ENCODE peak calls at places on chromosomes 13 and 19, in six cellular contexts. One of them, this sample, is unnamed. For H3K4me1, the result is how much of the 10 kb centered on the place peaks cover.

GRCh38 chr19:17966497-17967257 is at the start of gene KCNN1:
- DNase-seq in endodermal cell: peak
- DNase-seq in mesendoderm: no peak
- DNase-seq in stomach: no peak
- DNase-seq in suprapubic skin: no peak
- DNase-seq in ovary: no peak
- DNase-seq in this sample: no peak

GRCh38 chr19:44608391-44608821 is 5.0 kb upstream of the IGSF23 start:
- DNase-seq in endodermal cell: no peak
- DNase-seq in mesendoderm: no peak
- DNase-seq in stomach: no peak
- DNase-seq in suprapubic skin: no peak
- DNase-seq in ovary: no peak
- DNase-seq in this sample: no peak

GRCh38 chr13:34107814-34108213 is 289.9 kb downstream of the RFC3 start:
- DNase-seq in endodermal cell: no peak
- DNase-seq in mesendoderm: no peak
- DNase-seq in stomach: no peak
- DNase-seq in suprapubic skin: no peak
- DNase-seq in ovary: no peak
- DNase-seq in this sample: no peak

GRCh38 chr19:15337202-15337601 is 4.9 kb upstream of the BRD4 start:
- DNase-seq in endodermal cell: no peak
- DNase-seq in mesendoderm: no peak
- DNase-seq in stomach: no peak
- DNase-seq in suprapubic skin: no peak
- DNase-seq in ovary: no peak
- DNase-seq in this sample: no peak

GRCh38 chr13:35478384-35479222 is 2.1 kb upstream of the MAB21L1 start:
- DNase-seq in endodermal cell: peak
- DNase-seq in mesendoderm: peak
- DNase-seq in stomach: no peak
- DNase-seq in suprapubic skin: no peak
- DNase-seq in ovary: peak
- DNase-seq in this sample: no peak

GRCh38 chr13:109918179-109918651 is 131.8 kb upstream of the IRS2 start:
- DNase-seq in endodermal cell: no peak
- DNase-seq in mesendoderm: peak
- DNase-seq in stomach: no peak
- DNase-seq in suprapubic skin: no peak
- DNase-seq in ovary: no peak
- DNase-seq in this sample: no peak

GRCh38 chr19:31378404-31378803 is 29.2 kb upstream of the TSHZ3 start:
- DNase-seq in endodermal cell: no peak
- DNase-seq in mesendoderm: no peak
- DNase-seq in stomach: no peak
- DNase-seq in suprapubic skin: no peak
- DNase-seq in ovary: peak
- DNase-seq in this sample: no peak

GRCh38 chr19:11465605-11466004 is 15.2 kb downstream of the ELAVL3 start:
- DNase-seq in endodermal cell: no peak
- DNase-seq in mesendoderm: no peak
- DNase-seq in stomach: no peak
- DNase-seq in suprapubic skin: no peak
- DNase-seq in ovary: no peak
- DNase-seq in this sample: no peak

GRCh38 chr13:48942131-48942530 is 33.6 kb upstream of the FNDC3A start:
- DNase-seq in endodermal cell: no peak
- DNase-seq in mesendoderm: no peak
- DNase-seq in stomach: no peak
- DNase-seq in suprapubic skin: no peak
- DNase-seq in ovary: no peak
- DNase-seq in this sample: no peak

GRCh38 chr19:18776288-18776594 is 14.9 kb downstream of the COMP start:
- DNase-seq in endodermal cell: no peak
- DNase-seq in mesendoderm: peak
- DNase-seq in stomach: no peak
- DNase-seq in suprapubic skin: no peak
- DNase-seq in ovary: no peak
- DNase-seq in this sample: no peak

GRCh38 chr13:37791699-37792098 is 77.9 kb downstream of the TRPC4 start:
- DNase-seq in endodermal cell: no peak
- DNase-seq in mesendoderm: no peak
- DNase-seq in stomach: no peak
- DNase-seq in suprapubic skin: no peak
- DNase-seq in ovary: no peak
- DNase-seq in this sample: no peak

GRCh38 chr19:3547767-3548282 is 8.9 kb downstream of the TEKTIP1 start:
- DNase-seq in endodermal cell: no peak
- DNase-seq in mesendoderm: no peak
- DNase-seq in stomach: no peak
- DNase-seq in suprapubic skin: no peak
- DNase-seq in ovary: peak
- DNase-seq in this sample: no peak

GRCh38 chr19:40692212-40692551 is 1.7 kb upstream of the NUMBL start:
- DNase-seq in endodermal cell: no peak
- DNase-seq in mesendoderm: no peak
- DNase-seq in stomach: no peak
- DNase-seq in suprapubic skin: no peak
- DNase-seq in ovary: no peak
- DNase-seq in this sample: no peak

GRCh38 chr13:84810781-84811180 is 928.5 kb upstream of the SLITRK1 start:
- DNase-seq in endodermal cell: no peak
- DNase-seq in mesendoderm: peak
- DNase-seq in stomach: no peak
- DNase-seq in suprapubic skin: no peak
- DNase-seq in ovary: no peak
- DNase-seq in this sample: no peak

GRCh38 chr19:32718286-32718685 is 1.3 kb upstream of the TDRD12 start:
- DNase-seq in endodermal cell: no peak
- DNase-seq in mesendoderm: no peak
- DNase-seq in stomach: no peak
- DNase-seq in suprapubic skin: no peak
- DNase-seq in ovary: no peak
- DNase-seq in this sample: no peak

GRCh38 chr19:32720216-32720935 is 809 bp downstream of the TDRD12 start:
- DNase-seq in endodermal cell: peak
- DNase-seq in mesendoderm: no peak
- DNase-seq in stomach: no peak
- DNase-seq in suprapubic skin: no peak
- DNase-seq in ovary: no peak
- DNase-seq in this sample: no peak

GRCh38 chr19:32719611-32720059 is at the start of gene TDRD12:
- DNase-seq in endodermal cell: peak
- DNase-seq in mesendoderm: peak
- DNase-seq in stomach: no peak
- DNase-seq in suprapubic skin: no peak
- DNase-seq in ovary: no peak
- DNase-seq in this sample: no peak

GRCh38 chr19:32717496-32717895 is 2.1 kb upstream of the TDRD12 start:
- DNase-seq in endodermal cell: no peak
- DNase-seq in mesendoderm: no peak
- DNase-seq in stomach: no peak
- DNase-seq in suprapubic skin: no peak
- DNase-seq in ovary: no peak
- DNase-seq in this sample: no peak

DNA sequence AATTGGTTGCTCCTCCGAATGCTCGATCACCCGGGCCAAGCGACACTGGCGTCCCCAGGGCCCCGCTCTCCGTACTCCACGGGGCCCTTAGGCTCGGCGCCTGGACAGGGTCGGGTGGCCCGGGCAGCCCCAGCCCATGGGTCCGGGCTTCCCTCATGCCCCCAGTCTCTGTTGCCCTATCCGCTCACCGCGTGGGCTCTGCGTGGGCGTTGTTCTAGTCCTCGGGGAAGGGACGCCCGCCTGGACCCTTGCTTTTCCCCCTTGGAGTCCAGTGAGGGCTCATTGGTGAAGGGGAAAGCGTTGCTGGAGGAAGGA is 1.3 kb downstream of the TDRD12 start:
- DNase-seq in endodermal cell: no peak
- DNase-seq in mesendoderm: no peak
- DNase-seq in stomach: no peak
- DNase-seq in suprapubic skin: no peak
- DNase-seq in ovary: no peak
- DNase-seq in this sample: no peak
- H3K4me3 ChIP-seq in endodermal cell: no peak
- H3K4me3 ChIP-seq in mesendoderm: no peak
- H3K4me3 ChIP-seq in stomach: no peak
- H3K4me3 ChIP-seq in suprapubic skin: no peak
- H3K4me3 ChIP-seq in ovary: no peak
- H3K4me3 ChIP-seq in this sample: no peak

DNA sequence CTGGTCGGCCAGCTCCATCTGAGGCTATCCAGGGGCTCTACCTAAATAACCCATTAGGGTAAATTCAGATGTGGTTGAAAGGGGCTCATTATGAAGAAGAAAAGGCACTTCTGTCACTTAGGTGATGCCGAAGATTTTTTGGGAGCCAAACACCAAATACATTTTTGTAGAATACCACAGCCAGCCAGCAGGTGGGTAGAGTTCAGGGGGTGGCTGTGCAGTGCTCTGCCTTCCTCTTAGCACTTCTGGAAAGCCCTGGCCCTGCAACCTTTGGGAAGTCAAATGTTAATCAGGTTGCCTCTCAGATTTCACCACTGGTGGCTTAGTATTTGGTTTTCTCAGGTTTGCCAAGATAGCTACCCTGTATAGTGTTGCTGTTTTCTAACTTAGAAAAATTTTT is 18.5 kb upstream of the GPR18 start:
- DNase-seq in endodermal cell: no peak
- DNase-seq in mesendoderm: peak
- DNase-seq in stomach: no peak
- DNase-seq in suprapubic skin: no peak
- DNase-seq in ovary: no peak
- DNase-seq in this sample: no peak
- H3K4me1 ChIP-seq in endodermal cell: under half
- H3K4me1 ChIP-seq in mesendoderm: under half
- H3K4me1 ChIP-seq in stomach: under half
- H3K4me1 ChIP-seq in suprapubic skin: under half
- H3K4me1 ChIP-seq in ovary: under half
- H3K4me1 ChIP-seq in this sample: half or more

GRCh38 chr19:21434516-21434915 is 37.6 kb downstream of the ZNF493 start:
- DNase-seq in endodermal cell: no peak
- DNase-seq in mesendoderm: no peak
- DNase-seq in stomach: no peak
- DNase-seq in suprapubic skin: no peak
- DNase-seq in ovary: no peak
- DNase-seq in this sample: no peak

GRCh38 chr19:21434967-21435544 is 38.1 kb downstream of the ZNF493 start:
- DNase-seq in endodermal cell: no peak
- DNase-seq in mesendoderm: no peak
- DNase-seq in stomach: no peak
- DNase-seq in suprapubic skin: no peak
- DNase-seq in ovary: no peak
- DNase-seq in this sample: no peak

GRCh38 chr19:21432590-21432989 is 35.7 kb downstream of the ZNF493 start:
- DNase-seq in endodermal cell: no peak
- DNase-seq in mesendoderm: no peak
- DNase-seq in stomach: no peak
- DNase-seq in suprapubic skin: no peak
- DNase-seq in ovary: no peak
- DNase-seq in this sample: no peak

DNA sequence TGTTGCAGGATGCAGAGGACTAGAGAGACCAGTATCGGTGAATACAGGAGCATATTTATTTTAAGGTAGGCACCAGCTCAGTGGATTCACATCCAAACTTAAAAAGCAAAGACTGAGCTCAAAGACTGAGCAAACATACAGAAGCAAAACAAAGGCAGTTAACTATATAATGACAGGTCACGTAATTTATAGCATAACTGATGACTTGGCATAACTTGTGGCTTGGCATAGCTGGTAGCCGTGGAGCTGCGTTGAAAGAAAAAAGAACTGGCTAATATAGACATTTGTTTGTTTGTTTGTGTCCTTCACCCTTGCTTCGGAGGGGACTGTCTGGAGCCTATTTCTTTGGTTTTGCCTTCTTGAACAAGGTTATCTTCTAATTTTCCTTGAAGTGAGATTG is 33.7 kb downstream of the ZNF493 start:
- DNase-seq in endodermal cell: no peak
- DNase-seq in mesendoderm: no peak
- DNase-seq in stomach: no peak
- DNase-seq in suprapubic skin: no peak
- DNase-seq in ovary: no peak
- DNase-seq in this sample: no peak
- H3K4me3 ChIP-seq in endodermal cell: no peak
- H3K4me3 ChIP-seq in mesendoderm: no peak
- H3K4me3 ChIP-seq in stomach: no peak
- H3K4me3 ChIP-seq in suprapubic skin: no peak
- H3K4me3 ChIP-seq in ovary: no peak
- H3K4me3 ChIP-seq in this sample: no peak

GRCh38 chr13:46164661-46165060 is 17.3 kb downstream of the LCP1 start:
- DNase-seq in endodermal cell: no peak
- DNase-seq in mesendoderm: no peak
- DNase-seq in stomach: no peak
- DNase-seq in suprapubic skin: no peak
- DNase-seq in ovary: no peak
- DNase-seq in this sample: no peak
- H3K4me1 ChIP-seq in endodermal cell: under half
- H3K4me1 ChIP-seq in mesendoderm: under half
- H3K4me1 ChIP-seq in stomach: under half
- H3K4me1 ChIP-seq in suprapubic skin: under half
- H3K4me1 ChIP-seq in ovary: under half
- H3K4me1 ChIP-seq in this sample: half or more

DNA sequence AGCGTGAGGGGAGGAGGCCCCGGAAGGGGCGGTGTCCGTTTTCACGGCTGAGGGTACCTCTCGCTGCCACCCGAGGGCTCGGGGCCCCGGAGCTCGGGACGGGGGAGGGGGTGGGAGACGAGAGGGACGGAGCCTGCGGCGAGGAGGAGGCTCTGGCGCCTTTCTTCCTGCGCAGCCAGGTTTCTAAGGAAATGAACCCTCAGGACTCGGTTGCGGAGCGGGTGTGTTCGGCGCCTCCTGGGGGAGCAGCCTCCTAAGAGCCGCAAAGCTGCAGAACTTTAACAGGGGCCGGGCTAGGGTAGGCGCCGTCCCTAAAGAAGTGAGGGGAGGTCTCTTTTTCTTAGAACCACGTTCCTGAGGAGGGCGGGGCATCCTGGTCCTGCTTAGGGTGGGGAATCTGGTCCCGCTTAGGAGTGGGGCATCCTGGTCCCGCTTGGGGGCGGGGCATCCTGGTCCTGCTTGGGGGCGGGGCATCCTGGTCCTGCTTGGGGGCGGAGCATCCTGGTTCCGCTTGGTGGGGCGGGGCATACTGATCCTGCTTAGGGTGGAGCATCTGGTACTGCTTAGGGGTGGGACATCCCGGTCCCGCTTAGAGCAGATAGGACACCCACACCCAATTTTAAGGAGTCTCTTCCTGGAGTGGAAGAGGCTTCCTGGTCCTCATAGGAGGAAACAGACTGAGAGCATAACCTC is 6.2 kb downstream of the SYT5 start:
- DNase-seq in endodermal cell: peak
- DNase-seq in mesendoderm: peak
- DNase-seq in stomach: peak
- DNase-seq in suprapubic skin: no peak
- DNase-seq in ovary: no peak
- DNase-seq in this sample: no peak
- H3K4me3 ChIP-seq in endodermal cell: peak
- H3K4me3 ChIP-seq in mesendoderm: peak
- H3K4me3 ChIP-seq in stomach: peak
- H3K4me3 ChIP-seq in suprapubic skin: peak
- H3K4me3 ChIP-seq in ovary: peak
- H3K4me3 ChIP-seq in this sample: peak

This sample was measured in naive thymus-derived CD4-positive, alpha-beta T cell.